ENCODE peak calls at places on chromosomes 13 and 19, in ten cellular contexts. L, J, B, U, Q, M, T, Y, H and P are unnamed samples. For H3K4me1, the result is how much of the 10 kb centered on the place peaks cover.

GRCh38 chr19:4233282-4233853 is 4.0 kb downstream of the EBI3 start:
- DNase-seq in B (no peak), M (no peak), T (peak), L (peak), Q (no peak), U (peak), Y (no peak), H (peak), J (peak), P (no peak)

GRCh38 chr13:42893346-42893745 is 98.7 kb downstream of the EPSTI1 start:
- DNase-seq in Q (no peak), T (peak), J (no peak), Y (peak), B (no peak), U (no peak), M (no peak), H (no peak), L (no peak), P (no peak)

GRCh38 chr19:42121036-42121621 is 11.1 kb downstream of the POU2F2 start:
- DNase-seq in L (no peak), Y (no peak), J (no peak), Q (no peak), U (no peak), T (no peak), H (no peak), B (no peak), M (no peak), P (no peak)

GRCh38 chr13:112849500-112849899 is 119.5 kb upstream of the MCF2L start:
- DNase-seq in B (no peak), U (peak), Q (peak), T (peak), L (no peak), M (peak), Y (no peak), J (no peak), H (no peak), P (peak)

GRCh38 chr13:74570834-74571233 is 436.6 kb upstream of the KLF12 start:
- DNase-seq in L (no peak), U (no peak), B (no peak), T (peak), Y (no peak), H (no peak), M (no peak), J (no peak), Q (no peak), P (no peak)

GRCh38 chr13:100434010-100434763 is 154.4 kb downstream of the GGACT start:
- DNase-seq in M (no peak), B (no peak), U (no peak), Q (no peak), Y (no peak), T (peak), J (peak), H (no peak), L (no peak), P (no peak)

GRCh38 chr19:12623361-12624031 is 12.8 kb downstream of the ZNF791 start:
- DNase-seq in Y (no peak), L (no peak), J (no peak), B (no peak), T (peak), Q (no peak), U (no peak), M (no peak), H (no peak), P (no peak)

GRCh38 chr13:32905063-32905863 is 111.0 kb upstream of the KL start:
- DNase-seq in H (no peak), U (no peak), M (no peak), Y (no peak), J (no peak), Q (no peak), L (no peak), T (peak), B (no peak), P (no peak)

GRCh38 chr19:30877591-30878230 is 471.5 kb downstream of the TSHZ3 start:
- DNase-seq in U (peak), H (peak), Q (no peak), Y (no peak), T (no peak), M (no peak), L (no peak), B (no peak), J (no peak), P (no peak)

GRCh38 chr19:16886305-16886880 is 2.4 kb upstream of the F2RL3 start:
- DNase-seq in U (peak), H (peak), M (no peak), B (peak), J (peak), L (peak), T (peak), Q (peak), Y (peak), P (peak)

GRCh38 chr13:44989941-44990340 is 603 bp downstream of the GPALPP1 start:
- DNase-seq in Y (no peak), H (no peak), U (no peak), J (no peak), L (no peak), B (no peak), M (no peak), Q (no peak), T (no peak), P (no peak)

GRCh38 chr13:20142019-20142926 is 18.6 kb downstream of the GJA3 start:
- DNase-seq in T (no peak), U (no peak), M (no peak), Y (no peak), B (no peak), L (no peak), Q (no peak), H (no peak), J (no peak), P (no peak)

GRCh38 chr19:8248348-8249328 is 39.5 kb downstream of the CERS4 start:
- DNase-seq in H (no peak), L (no peak), M (no peak), T (no peak), J (no peak), B (no peak), Y (no peak), Q (no peak), U (no peak), P (no peak)

GRCh38 chr19:42197375-42197817 is 20.1 kb downstream of the DEDD2 start:
- DNase-seq in Y (no peak), M (no peak), B (no peak), T (no peak), L (no peak), H (no peak), U (peak), Q (no peak), J (no peak), P (no peak)

GRCh38 chr19:38209152-38209551 is 14.9 kb downstream of the DPF1 start:
- DNase-seq in Q (no peak), Y (no peak), H (no peak), B (no peak), L (no peak), T (no peak), U (no peak), M (no peak), J (no peak), P (no peak)

GRCh38 chr19:49427339-49427738 is 2.2 kb downstream of the GFY start:
- DNase-seq in B (no peak), M (peak), J (no peak), Q (no peak), T (no peak), U (no peak), H (no peak), L (no peak), Y (no peak), P (no peak)

GRCh38 chr19:49425922-49426592 is 869 bp downstream of the GFY start:
- DNase-seq in Q (no peak), U (no peak), J (no peak), T (no peak), M (peak), L (no peak), B (no peak), Y (no peak), H (no peak), P (no peak)

GRCh38 chr19:49428547-49429451 is 3.6 kb downstream of the GFY start:
- DNase-seq in Y (no peak), J (no peak), L (no peak), H (no peak), T (no peak), U (no peak), B (no peak), M (peak), Q (no peak), P (no peak)

GRCh38 chr19:49430172-49430677 is 5.0 kb downstream of the GFY start:
- DNase-seq in B (no peak), Y (no peak), Q (no peak), H (no peak), J (peak), L (no peak), M (peak), T (no peak), U (no peak), P (no peak)

GRCh38 chr19:49427855-49428546 is 2.8 kb downstream of the GFY start:
- DNase-seq in J (no peak), T (no peak), U (no peak), B (no peak), H (no peak), M (peak), Y (no peak), Q (no peak), L (no peak), P (peak)
- TF ChIP-seq POLR2A in J (no peak), T (no peak), U (no peak), B (no peak), H (no peak), M (no peak), Y (no peak), Q (no peak), L (no peak), P (no peak)

GRCh38 chr19:44747739-44748425 is 626 bp upstream of the BCL3 start:
- DNase-seq in J (peak), H (peak), Y (peak), U (peak), M (peak), L (peak), B (peak), Q (peak), T (peak), P (peak)

GRCh38 chr19:44749994-44750393 is 1.5 kb downstream of the BCL3 start:
- DNase-seq in Y (no peak), H (no peak), T (no peak), B (no peak), Q (no peak), U (no peak), J (peak), L (no peak), M (no peak), P (no peak)

GRCh38 chr19:44749318-44749717 is 810 bp downstream of the BCL3 start:
- DNase-seq in J (no peak), T (no peak), U (no peak), Q (no peak), L (no peak), B (no peak), M (no peak), Y (no peak), H (no peak), P (no peak)

GRCh38 chr19:44746946-44747738 is 1.4 kb upstream of the BCL3 start:
- DNase-seq in U (peak), M (peak), L (peak), Q (peak), Y (peak), J (peak), T (peak), H (peak), B (peak), P (peak)

DNA sequence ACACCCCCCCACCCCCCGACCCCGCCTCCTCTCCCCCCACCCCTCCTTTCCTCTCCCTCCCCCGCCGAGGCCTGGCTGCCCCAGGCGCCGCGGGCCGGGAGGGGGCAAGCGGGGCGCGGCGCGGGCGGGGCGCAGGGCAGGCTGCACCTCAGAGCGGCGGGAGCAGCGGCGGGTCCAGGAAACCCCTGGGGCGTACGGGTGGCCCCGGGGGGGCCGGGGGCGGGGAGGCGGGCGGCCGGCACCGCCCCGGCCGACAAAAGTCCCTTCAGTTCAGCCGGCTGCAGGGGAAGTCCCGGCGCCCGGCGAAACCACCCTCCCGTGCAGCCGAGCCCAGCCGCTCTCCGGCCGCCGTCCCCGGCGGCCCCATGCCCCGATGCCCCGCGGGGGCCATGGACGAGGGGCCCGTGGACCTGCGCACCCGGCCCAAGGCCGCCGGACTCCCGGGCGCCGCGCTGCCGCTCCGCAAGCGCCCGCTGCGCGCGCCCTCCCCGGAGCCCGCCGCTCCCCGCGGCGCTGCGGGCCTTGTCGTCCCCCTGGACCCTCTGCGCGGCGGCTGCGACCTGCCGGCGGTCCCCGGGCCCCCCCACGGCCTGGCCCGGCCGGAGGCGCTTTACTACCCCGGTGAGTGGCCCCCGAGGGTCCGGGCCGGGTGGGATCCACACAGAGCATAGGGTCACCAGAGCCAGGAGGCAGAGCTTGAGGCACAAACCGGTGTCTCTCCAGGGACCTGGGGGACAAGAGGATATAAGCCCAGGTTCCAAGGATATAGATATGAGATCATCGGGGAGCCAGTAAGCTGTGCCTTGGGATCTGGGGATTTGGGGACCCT is at the start of gene BCL3:
- DNase-seq in B (peak), H (peak), M (no peak), Q (peak), Y (peak), U (peak), T (no peak), L (peak), J (peak), P (peak)
- H3K4me1 ChIP-seq in B (under half), H (half or more), M (half or more), Q (half or more), Y (under half), U (half or more), T (under half), L (half or more), J (half or more), P (under half)

GRCh38 chr19:48896191-48896720 is 2.3 kb downstream of the TULP2 start:
- DNase-seq in U (peak), Q (peak), L (peak), M (peak), J (no peak), B (peak), H (peak), T (no peak), Y (peak), P (peak)

GRCh38 chr19:48900477-48901452 is 653 bp downstream of the NUCB1 start:
- DNase-seq in J (peak), L (no peak), U (no peak), Q (peak), M (no peak), B (no peak), H (no peak), T (peak), Y (no peak), P (no peak)

GRCh38 chr19:48895226-48895625 is 3.3 kb downstream of the TULP2 start:
- DNase-seq in H (no peak), Q (no peak), M (no peak), T (no peak), Y (no peak), J (no peak), B (no peak), L (no peak), U (no peak), P (no peak)

GRCh38 chr19:48897181-48897580 is 1.4 kb downstream of the TULP2 start:
- DNase-seq in Y (no peak), Q (no peak), U (no peak), L (no peak), T (no peak), J (no peak), B (no peak), M (no peak), H (no peak), P (no peak)

DNA sequence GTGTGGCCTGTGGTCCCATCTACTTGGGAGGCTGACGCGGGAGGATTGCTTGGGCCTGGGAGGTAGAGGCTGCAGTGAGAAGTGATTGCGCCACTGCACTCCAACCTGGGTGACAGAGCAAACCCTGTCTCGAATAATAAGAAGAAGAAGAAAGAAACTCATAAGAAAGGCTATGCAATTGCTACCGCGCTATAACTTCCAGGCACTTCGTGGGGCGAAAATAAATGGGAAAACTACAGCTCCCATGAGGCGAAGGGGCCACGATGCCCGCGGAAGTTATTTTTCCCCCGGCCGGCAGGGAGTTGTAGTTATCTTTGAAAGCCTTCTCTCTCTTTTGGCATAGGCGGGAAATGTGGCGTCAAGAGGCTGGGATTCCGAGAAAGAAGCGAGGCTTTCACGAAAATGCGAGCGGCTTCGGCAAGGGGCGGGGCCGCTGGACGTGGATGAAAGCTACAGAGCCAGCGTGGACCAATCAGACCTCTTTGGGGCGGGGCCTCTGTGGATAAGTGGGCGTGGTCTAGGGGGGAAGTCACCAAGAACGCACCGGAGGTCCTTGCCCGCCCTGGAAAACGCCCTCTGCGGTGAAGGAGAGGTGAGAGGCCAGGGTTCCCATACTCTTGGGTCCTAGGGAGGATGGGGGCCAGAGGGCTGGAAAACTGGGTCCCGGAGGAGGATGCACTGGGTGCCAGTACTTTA is at the start of gene NUCB1:
- DNase-seq in L (peak), B (peak), J (peak), U (peak), Y (peak), M (peak), Q (peak), H (peak), T (peak), P (peak)
- TF ChIP-seq POLR2A in L (peak), B (peak), J (peak), U (peak), Y (peak), M (no peak), Q (peak), H (no peak), T (no peak), P (peak)

GRCh38 chr19:45401815-45402468 is 2.9 kb downstream of the PPP1R13L start:
- DNase-seq in U (no peak), Y (no peak), L (no peak), J (no peak), B (no peak), H (no peak), T (no peak), Q (no peak), M (no peak), P (no peak)
- H3K4me1 ChIP-seq in U (half or more), Y (under half), L (under half), J (under half), B (under half), H (under half), T (under half), Q (under half), M (half or more), P (under half)

DNA sequence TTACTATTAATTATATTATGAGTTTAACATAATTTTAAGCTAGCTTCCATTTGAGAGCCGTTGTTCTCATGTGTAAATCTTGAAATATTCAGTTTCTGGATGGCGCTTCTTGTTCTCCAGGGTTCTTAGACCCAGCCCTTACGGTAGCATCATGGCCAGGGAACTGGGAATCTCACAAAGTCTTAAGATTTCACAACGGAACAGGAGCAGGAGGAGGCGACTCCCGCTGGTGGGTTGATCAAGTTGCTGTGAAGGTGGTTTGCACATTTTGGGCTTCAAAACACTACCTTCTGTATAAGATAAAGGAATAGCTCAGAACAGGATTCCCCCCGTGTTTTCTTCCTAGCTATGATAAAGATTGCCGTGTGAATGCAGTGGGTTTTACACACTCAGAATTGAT is 2.8 kb downstream of the NAXD start:
- DNase-seq in H (no peak), T (no peak), B (no peak), Y (no peak), L (no peak), M (no peak), J (no peak), Q (no peak), U (no peak), P (no peak)
- TF ChIP-seq POLR2A in H (no peak), T (no peak), B (no peak), Y (no peak), L (no peak), M (no peak), J (no peak), Q (no peak), U (no peak), P (no peak)

DNA sequence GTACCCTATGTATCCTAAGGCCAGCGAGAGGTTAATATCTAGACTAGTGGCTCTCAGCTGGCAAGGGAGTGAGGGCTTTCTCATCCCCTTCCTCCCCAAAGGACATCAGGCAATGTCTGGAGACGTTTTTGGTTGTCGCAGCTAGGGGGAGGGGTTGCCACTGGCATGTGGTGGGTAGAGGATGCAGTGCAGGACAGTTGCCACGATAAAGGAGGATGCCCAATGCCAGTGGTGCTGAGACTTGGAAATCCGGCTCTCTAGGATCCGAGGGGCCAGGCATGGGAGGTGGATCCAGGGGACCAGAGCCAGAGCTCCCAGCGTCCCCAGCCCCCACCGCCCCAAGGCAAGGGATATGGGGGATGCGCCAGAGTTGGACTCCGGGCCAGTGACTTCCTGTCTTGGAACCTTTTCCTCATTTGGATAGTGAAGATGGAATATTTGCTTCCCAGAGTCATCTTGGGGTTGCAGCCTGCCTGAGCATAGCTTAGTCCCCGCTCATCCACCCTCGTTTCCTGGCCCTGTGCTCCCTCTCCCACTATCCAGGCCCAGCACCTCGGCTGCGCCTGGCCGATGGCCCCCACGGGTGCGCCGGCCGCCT is 4.9 kb downstream of the SSC5D start:
- DNase-seq in Y (peak), M (no peak), J (no peak), B (peak), Q (peak), L (no peak), T (peak), U (no peak), H (no peak), P (no peak)
- H3K4me1 ChIP-seq in Y (under half), M (under half), J (under half), B (under half), Q (half or more), L (under half), T (under half), U (under half), H (under half), P (under half)

GRCh38 chr13:29594310-29594709 is 1.2 kb downstream of the SLC7A1 start:
- DNase-seq in J (peak), M (no peak), L (peak), T (peak), U (peak), B (peak), Y (peak), H (peak), Q (peak), P (peak)

GRCh38 chr13:29594710-29595379 is 643 bp downstream of the SLC7A1 start:
- DNase-seq in L (peak), Y (peak), Q (peak), T (peak), B (peak), M (peak), H (peak), U (peak), J (peak), P (peak)

GRCh38 chr13:29596064-29596418 is 553 bp upstream of the SLC7A1 start:
- DNase-seq in B (no peak), Y (no peak), U (no peak), J (no peak), L (no peak), Q (no peak), T (no peak), H (no peak), M (no peak), P (no peak)

GRCh38 chr13:29597246-29597645 is 1.8 kb upstream of the SLC7A1 start:
- DNase-seq in Y (no peak), M (no peak), J (no peak), L (no peak), T (no peak), U (no peak), Q (no peak), B (no peak), H (no peak), P (no peak)

GRCh38 chr13:29595380-29596063 is at the start of gene SLC7A1:
- DNase-seq in Q (peak), M (peak), B (peak), H (peak), U (peak), Y (peak), T (peak), L (peak), J (peak), P (peak)
- TF ChIP-seq POLR2A in Q (no peak), M (no peak), B (no peak), H (peak), U (no peak), Y (peak), T (peak), L (no peak), J (no peak), P (no peak)